ENCODE peak calls at places on chromosomes 2 and 18, in ten cellular contexts. U is activated T-helper 9 cell treated with anti-CD3 and anti-CD28 coated beads, Interleukin-2, amount 50 U/mL, for 16 hours; N is GM13977; P is NCI-H460; Z is activated naive CD4-positive, alpha-beta T cell; B is IMR-90; W is Karpas-422; Q is non-pigmented ciliary epithelial cell; D is SHP77 treated with DMSO at 0.1 percent for 48 hours; T is immature natural killer cell. I is an unnamed sample.

GRCh38 chr18:58858591-58859468 is 5.8 kb upstream of the ZNF532 start:
- DNase-seq in U (no peak), N (no peak), P (no peak), Z (no peak), B (no peak), W (no peak), Q (no peak), D (no peak), T (no peak), I (no peak)

GRCh38 chr18:3305354-3305762 is 43.4 kb downstream of the MYL12B start:
- DNase-seq in U (peak), N (peak), P (no peak), Z (no peak), B (peak), W (no peak), Q (peak), D (no peak), T (peak), I (no peak)

GRCh38 chr2:38268691-38269309 is 108.3 kb downstream of the ATL2 start:
- DNase-seq in U (no peak), N (no peak), P (no peak), Z (no peak), B (peak), W (no peak), Q (no peak), D (no peak), T (no peak), I (no peak)

GRCh38 chr18:59996370-59996966 is 96.7 kb downstream of the PMAIP1 start:
- DNase-seq in U (no peak), N (peak), P (peak), Z (no peak), B (peak), W (peak), Q (peak), D (peak), T (no peak), I (no peak)

GRCh38 chr2:147398301-147398700 is 446.5 kb upstream of the ACVR2A start:
- DNase-seq in U (no peak), N (no peak), P (no peak), Z (no peak), B (no peak), W (no peak), Q (no peak), D (no peak), T (no peak), I (no peak)

GRCh38 chr2:235325126-235325525 is 168.7 kb upstream of the AGAP1 start:
- DNase-seq in U (no peak), N (no peak), P (no peak), Z (no peak), B (no peak), W (no peak), Q (no peak), D (no peak), T (no peak), I (no peak)

GRCh38 chr2:3801506-3801905 is 98.1 kb downstream of the DCDC2C start:
- DNase-seq in U (no peak), N (no peak), P (no peak), Z (no peak), B (no peak), W (no peak), Q (no peak), D (no peak), T (no peak), I (no peak)

GRCh38 chr18:36536426-36536825 is 238.9 kb downstream of the FHOD3 start:
- DNase-seq in U (no peak), N (no peak), P (no peak), Z (no peak), B (no peak), W (no peak), Q (no peak), D (no peak), T (no peak), I (no peak)

GRCh38 chr2:159265171-159265576 is 21.3 kb downstream of the WDSUB1 start:
- DNase-seq in U (no peak), N (no peak), P (no peak), Z (no peak), B (peak), W (no peak), Q (peak), D (no peak), T (no peak), I (no peak)

GRCh38 chr2:39796130-39796529 is 17.1 kb upstream of the THUMPD2 start:
- DNase-seq in U (no peak), N (no peak), P (no peak), Z (no peak), B (no peak), W (no peak), Q (no peak), D (no peak), T (no peak), I (no peak)

GRCh38 chr2:13230221-13230620 is 513.5 kb downstream of the TRIB2 start:
- DNase-seq in U (no peak), N (no peak), P (no peak), Z (no peak), B (no peak), W (no peak), Q (peak), D (peak), T (no peak), I (no peak)

GRCh38 chr2:212109792-212110680 is 428.6 kb downstream of the ERBB4 start:
- DNase-seq in U (no peak), N (no peak), P (no peak), Z (no peak), B (no peak), W (no peak), Q (no peak), D (no peak), T (no peak), I (no peak)

GRCh38 chr2:1960761-1961160 is 216.4 kb upstream of the PXDN start:
- DNase-seq in U (no peak), N (no peak), P (no peak), Z (no peak), B (no peak), W (no peak), Q (no peak), D (no peak), T (no peak), I (no peak)

GRCh38 chr18:25164837-25165791 is 186.9 kb downstream of the ZNF521 start:
- DNase-seq in U (no peak), N (peak), P (no peak), Z (no peak), B (peak), W (no peak), Q (no peak), D (peak), T (peak), I (no peak)

GRCh38 chr2:64114063-64114911 is 29.9 kb downstream of the PELI1 start:
- DNase-seq in U (no peak), N (no peak), P (no peak), Z (no peak), B (peak), W (no peak), Q (peak), D (no peak), T (no peak), I (no peak)

GRCh38 chr18:71045331-71046065 is 756.7 kb downstream of the SOCS6 start:
- DNase-seq in U (no peak), N (no peak), P (no peak), Z (no peak), B (no peak), W (no peak), Q (no peak), D (no peak), T (no peak), I (no peak)

GRCh38 chr2:206192157-206192556 is 32.5 kb downstream of the EEF1B2 start:
- DNase-seq in U (no peak), N (no peak), P (no peak), Z (no peak), B (no peak), W (no peak), Q (no peak), D (no peak), T (no peak), I (no peak)

GRCh38 chr2:148342091-148342490 is 302.5 kb upstream of the EPC2 start:
- DNase-seq in U (no peak), N (no peak), P (no peak), Z (no peak), B (no peak), W (no peak), Q (no peak), D (no peak), T (no peak), I (no peak)

GRCh38 chr2:160397530-160397865 is 96.1 kb downstream of the RBMS1 start:
- DNase-seq in U (no peak), N (no peak), P (no peak), Z (no peak), B (peak), W (peak), Q (no peak), D (no peak), T (no peak), I (no peak)

GRCh38 chr18:5542393-5543035 is 1.3 kb downstream of the EPB41L3 start:
- DNase-seq in U (no peak), N (no peak), P (no peak), Z (no peak), B (peak), W (no peak), Q (no peak), D (no peak), T (no peak), I (no peak)

GRCh38 chr18:76483780-76484179 is 11.3 kb downstream of the ZNF516 start:
- DNase-seq in U (no peak), N (no peak), P (no peak), Z (no peak), B (no peak), W (no peak), Q (no peak), D (no peak), T (no peak), I (no peak)

GRCh38 chr2:225737556-225737955 is 338.0 kb downstream of the NYAP2 start:
- DNase-seq in U (no peak), N (no peak), P (no peak), Z (no peak), B (peak), W (no peak), Q (no peak), D (no peak), T (no peak), I (no peak)

GRCh38 chr2:69585855-69586560 is 57.5 kb downstream of the AAK1 start:
- DNase-seq in U (no peak), N (no peak), P (no peak), Z (no peak), B (no peak), W (no peak), Q (no peak), D (no peak), T (no peak), I (no peak)

GRCh38 chr2:30422437-30422805 is 24.6 kb upstream of the LCLAT1 start:
- DNase-seq in U (peak), N (peak), P (peak), Z (peak), B (peak), W (no peak), Q (no peak), D (peak), T (peak), I (no peak)

GRCh38 chr2:55418072-55418471 is 1.6 kb downstream of the CCDC88A start:
- DNase-seq in U (no peak), N (no peak), P (no peak), Z (no peak), B (no peak), W (peak), Q (no peak), D (no peak), T (no peak), I (no peak)

GRCh38 chr2:198659471-198659870 is 798.3 kb downstream of the SATB2 start:
- DNase-seq in U (no peak), N (no peak), P (no peak), Z (no peak), B (no peak), W (no peak), Q (no peak), D (no peak), T (no peak), I (no peak)

GRCh38 chr2:171409436-171409971 is 24.3 kb downstream of the METTL8 start:
- DNase-seq in U (no peak), N (no peak), P (no peak), Z (no peak), B (no peak), W (no peak), Q (no peak), D (no peak), T (no peak), I (no peak)

GRCh38 chr2:231359948-231360347 is 35.6 kb upstream of the B3GNT7 start:
- DNase-seq in U (no peak), N (no peak), P (no peak), Z (no peak), B (no peak), W (no peak), Q (no peak), D (no peak), T (no peak), I (no peak)

GRCh38 chr18:79439201-79440023 is 43.7 kb downstream of the NFATC1 start:
- DNase-seq in U (peak), N (no peak), P (no peak), Z (no peak), B (peak), W (no peak), Q (no peak), D (no peak), T (no peak), I (no peak)

GRCh38 chr2:104408266-104408665 is 445.6 kb upstream of the POU3F3 start:
- DNase-seq in U (no peak), N (no peak), P (no peak), Z (no peak), B (no peak), W (no peak), Q (no peak), D (no peak), T (no peak), I (no peak)

I was measured in T-helper 17 cell.